ENCODE peak calls at places on chromosomes 4 and X, in seven cellular contexts. N is breast epithelium; J is upper lobe of right lung; W is neural crest cell; R is OCI-LY7; C is CD4-positive, alpha-beta T cell; T is transverse colon. O is an unnamed sample.

GRCh38 chrX:131747173-131747572 is 203.3 kb downstream of the OR13H1 start:
- DNase-seq in N (peak), J (no peak), W (no peak), R (no peak), C (no peak), T (peak), O (no peak)

GRCh38 chr4:171565130-171565788 is 247.9 kb upstream of the GALNTL6 start:
- DNase-seq in N (no peak), J (no peak), W (no peak), R (no peak), C (no peak), T (no peak), O (no peak)

GRCh38 chr4:151811403-151811802 is 50.6 kb upstream of the GATB start:
- DNase-seq in N (no peak), J (no peak), W (no peak), R (no peak), C (no peak), T (no peak), O (no peak)

GRCh38 chrX:97039363-97040029 is 155.8 kb downstream of the RPA4 start:
- DNase-seq in N (no peak), J (no peak), W (no peak), R (no peak), C (no peak), T (peak), O (no peak)

GRCh38 chrX:23493941-23494374 is 159.3 kb downstream of the PTCHD1 start:
- DNase-seq in N (no peak), J (no peak), W (no peak), R (peak), C (no peak), T (no peak), O (no peak)

GRCh38 chrX:135421537-135421931 is 210 bp upstream of the SMIM10L2A start:
- DNase-seq in N (peak), J (peak), W (peak), R (peak), C (peak), T (peak), O (peak)

GRCh38 chr4:8341691-8342090 is 72.1 kb downstream of the HTRA3 start:
- DNase-seq in N (peak), J (no peak), W (no peak), R (no peak), C (no peak), T (no peak), O (no peak)

GRCh38 chrX:133859860-133860259 is 125.5 kb downstream of the GPC3 start:
- DNase-seq in N (no peak), J (no peak), W (no peak), R (no peak), C (no peak), T (no peak), O (no peak)

GRCh38 chrX:100407147-100407783 is 2.8 kb downstream of the PCDH19 start:
- DNase-seq in N (no peak), J (no peak), W (no peak), R (no peak), C (no peak), T (no peak), O (no peak)

GRCh38 chr4:177119021-177119461 is 190.6 kb upstream of the NEIL3 start:
- DNase-seq in N (no peak), J (no peak), W (no peak), R (no peak), C (no peak), T (no peak), O (no peak)

GRCh38 chr4:174214102-174214878 is 69.2 kb downstream of the FBXO8 start:
- DNase-seq in N (no peak), J (no peak), W (no peak), R (no peak), C (no peak), T (no peak), O (no peak)

GRCh38 chr4:11424000-11424399 is 4.7 kb downstream of the HS3ST1 start:
- DNase-seq in N (peak), J (no peak), W (peak), R (peak), C (no peak), T (no peak), O (no peak)

GRCh38 chr4:7623468-7623867 is 188.7 kb upstream of the PSAPL1 start:
- DNase-seq in N (no peak), J (no peak), W (no peak), R (no peak), C (no peak), T (no peak), O (no peak)

GRCh38 chr4:41814565-41814964 is 66.0 kb upstream of the PHOX2B start:
- DNase-seq in N (no peak), J (no peak), W (peak), R (no peak), C (no peak), T (no peak), O (no peak)

GRCh38 chr4:155906554-155907247 is 3.2 kb downstream of the TDO2 start:
- DNase-seq in N (peak), J (no peak), W (no peak), R (no peak), C (no peak), T (no peak), O (no peak)

GRCh38 chr4:123856689-123857545 is 460.3 kb downstream of the SPRY1 start:
- DNase-seq in N (no peak), J (no peak), W (peak), R (no peak), C (no peak), T (peak), O (no peak)

GRCh38 chrX:103918584-103919335 is 43.7 kb upstream of the TMSB15B start:
- DNase-seq in N (no peak), J (peak), W (peak), R (peak), C (peak), T (peak), O (peak)

GRCh38 chrX:100695302-100695701 is 36.6 kb downstream of the SYTL4 start:
- DNase-seq in N (no peak), J (no peak), W (no peak), R (no peak), C (no peak), T (no peak), O (no peak)

GRCh38 chrX:65607070-65607742 is 60.2 kb upstream of the MSN start:
- DNase-seq in N (no peak), J (no peak), W (no peak), R (no peak), C (no peak), T (no peak), O (no peak)

GRCh38 chr4:179695175-179695574 is 2252.9 kb upstream of the AGA start:
- DNase-seq in N (no peak), J (no peak), W (no peak), R (no peak), C (no peak), T (no peak), O (no peak)

GRCh38 chrX:111445485-111445884 is 33.5 kb upstream of the DCX start:
- DNase-seq in N (no peak), J (no peak), W (no peak), R (peak), C (no peak), T (no peak), O (no peak)

DNA sequence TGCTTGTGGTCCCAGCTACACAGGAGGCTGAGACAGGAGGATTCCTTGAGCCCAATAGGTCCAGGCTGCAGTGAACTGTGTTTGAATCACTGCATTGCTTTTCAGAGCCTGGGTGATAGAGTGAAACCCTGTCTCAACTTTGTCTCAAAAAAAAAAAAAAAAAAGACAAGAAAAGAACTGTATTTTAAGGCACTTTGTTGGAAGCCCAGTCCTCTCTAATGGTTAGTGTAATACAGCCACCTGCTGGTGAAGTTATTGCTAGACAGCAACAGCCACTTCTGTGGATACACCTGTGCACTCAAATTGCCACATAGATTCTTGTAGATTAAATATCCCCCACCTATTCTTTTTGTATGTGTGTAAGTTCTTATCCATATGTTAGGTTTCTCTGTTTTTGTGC is 10.1 kb upstream of the FGG start:
- DNase-seq in N (no peak), J (no peak), W (no peak), R (peak), C (no peak), T (no peak), O (peak)
- TF ChIP-seq CTCF in N (peak), J (peak), W (peak), R (peak), C (peak), T (peak), O (peak)

GRCh38 chr4:181437895-181438294 is 805.3 kb upstream of the TENM3 start:
- DNase-seq in N (no peak), J (no peak), W (no peak), R (no peak), C (no peak), T (no peak), O (no peak)
- TF ChIP-seq CTCF in N (no peak), J (no peak), W (no peak), R (no peak), C (no peak), T (no peak), O (no peak)

GRCh38 chr4:181909368-181909767 is 333.8 kb upstream of the TENM3 start:
- DNase-seq in N (no peak), J (no peak), W (no peak), R (no peak), C (no peak), T (no peak), O (no peak)

GRCh38 chr4:181905708-181906107 is 337.5 kb upstream of the TENM3 start:
- DNase-seq in N (no peak), J (no peak), W (no peak), R (no peak), C (no peak), T (no peak), O (no peak)

GRCh38 chr4:181908168-181908567 is 335.0 kb upstream of the TENM3 start:
- DNase-seq in N (no peak), J (no peak), W (no peak), R (no peak), C (no peak), T (no peak), O (no peak)

GRCh38 chr4:181911420-181911819 is 331.8 kb upstream of the TENM3 start:
- DNase-seq in N (no peak), J (no peak), W (no peak), R (no peak), C (no peak), T (no peak), O (no peak)
- TF ChIP-seq CTCF in N (no peak), J (no peak), W (no peak), R (no peak), C (no peak), T (no peak), O (no peak)

GRCh38 chr4:185540487-185541125 is 5.3 kb upstream of the PDLIM3 start:
- DNase-seq in N (no peak), J (no peak), W (no peak), R (no peak), C (no peak), T (no peak), O (no peak)

GRCh38 chr4:185542626-185543336 is 7.5 kb upstream of the PDLIM3 start:
- DNase-seq in N (no peak), J (no peak), W (no peak), R (no peak), C (no peak), T (peak), O (no peak)

GRCh38 chr4:185538806-185539205 is 3.5 kb upstream of the PDLIM3 start:
- DNase-seq in N (no peak), J (no peak), W (no peak), R (no peak), C (no peak), T (no peak), O (no peak)

GRCh38 chr4:185541251-185541671 is 6.0 kb upstream of the PDLIM3 start:
- DNase-seq in N (peak), J (no peak), W (no peak), R (no peak), C (no peak), T (peak), O (no peak)

DNA sequence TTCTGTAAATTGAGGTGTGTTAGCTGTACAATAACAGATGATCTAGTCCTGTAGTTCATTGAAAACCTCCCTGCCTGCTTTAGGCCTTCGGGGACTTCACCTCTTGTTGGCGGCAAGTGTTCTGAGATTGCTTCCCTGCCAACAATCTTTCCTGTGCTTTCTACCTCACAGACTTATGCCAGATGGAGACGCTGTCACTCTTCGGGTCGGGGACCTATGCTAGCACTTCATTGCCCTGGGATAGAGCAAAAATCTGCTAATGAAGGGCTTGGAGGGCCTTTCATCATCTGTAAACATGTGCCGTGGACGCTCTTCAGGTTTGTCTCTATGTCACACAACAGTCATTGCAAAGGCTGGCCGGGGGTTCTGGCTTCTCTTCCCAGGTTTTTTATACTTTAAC is 4.7 kb upstream of the PDLIM3 start:
- DNase-seq in N (no peak), J (no peak), W (no peak), R (no peak), C (no peak), T (no peak), O (no peak)
- TF ChIP-seq CTCF in N (no peak), J (no peak), W (no peak), R (no peak), C (no peak), T (no peak), O (no peak)

DNA sequence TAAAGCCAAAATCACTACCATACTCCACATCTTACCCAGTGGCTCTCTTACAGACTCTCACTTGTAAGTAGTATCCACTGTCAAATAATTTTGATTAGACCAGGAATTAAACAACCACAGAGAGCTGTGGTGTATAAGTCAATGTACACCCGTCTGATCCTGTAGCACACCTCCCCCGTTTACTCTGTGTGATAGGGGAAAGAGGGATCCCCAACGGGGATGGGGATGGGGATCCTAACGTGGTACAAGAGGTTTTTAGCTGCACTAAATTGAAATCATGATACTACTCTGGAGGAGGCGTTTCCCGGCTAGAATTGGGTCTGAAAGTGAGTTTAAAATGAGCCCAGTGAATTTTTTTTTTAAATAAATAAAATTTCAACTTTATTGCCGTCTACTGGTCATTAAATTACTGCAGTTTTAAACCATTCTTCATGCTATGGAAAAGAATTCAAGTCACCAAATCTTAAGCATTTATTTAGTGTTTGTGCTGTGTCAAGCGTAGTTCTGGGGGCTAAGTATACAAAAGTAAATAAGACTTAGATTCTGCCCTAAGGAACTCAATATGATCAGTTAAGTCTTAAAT is 76.6 kb downstream of the INTS12 start:
- DNase-seq in N (no peak), J (no peak), W (no peak), R (no peak), C (no peak), T (no peak), O (no peak)
- TF ChIP-seq CTCF in N (peak), J (no peak), W (no peak), R (no peak), C (peak), T (no peak), O (no peak)

O was measured in progenitor cell of endocrine pancreas.